ENCODE peak calls at places on chromosomes 13 and 19, in ten cellular contexts. Z is GM18507; H is stimulated activated CD4-positive, alpha-beta T cell treated with anti-CD3 and anti-CD28 coated beads, Interleukin-15, amount 100 ng/mL, for 24 hours; V is upper lobe of right lung; N is AG04450; J is activated naive CD8-positive, alpha-beta T cell treated with anti-CD3 and anti-CD28 coated beads, Interleukin-2, amount 50 U/mL, for 16 hours; C is GM23338; A is uterus; P is NCI-H2081; D is left colon. F is an unnamed sample.

GRCh38 chr13:30943881-30944280 is 11.4 kb downstream of the TEX26 start:
- DNase-seq in Z (no peak), H (no peak), V (no peak), N (no peak), J (no peak), C (no peak), A (no peak), P (no peak), D (no peak), F (no peak)

GRCh38 chr19:1397838-1398237 is 3.5 kb downstream of the GAMT start:
- DNase-seq in Z (no peak), H (no peak), V (no peak), N (no peak), J (no peak), C (no peak), A (no peak), P (no peak), D (no peak), F (no peak)

GRCh38 chr13:44932171-44932849 is 57.0 kb downstream of the NUFIP1 start:
- DNase-seq in Z (no peak), H (no peak), V (no peak), N (no peak), J (no peak), C (no peak), A (no peak), P (no peak), D (no peak), F (no peak)

GRCh38 chr13:27541386-27541785 is 78.9 kb downstream of the LNX2 start:
- DNase-seq in Z (no peak), H (no peak), V (no peak), N (no peak), J (no peak), C (no peak), A (no peak), P (no peak), D (no peak), F (no peak)

GRCh38 chr13:32017449-32017848 is 14.1 kb upstream of the FRY start:
- DNase-seq in Z (no peak), H (no peak), V (no peak), N (no peak), J (no peak), C (no peak), A (no peak), P (no peak), D (no peak), F (no peak)

GRCh38 chr13:43273362-43273761 is 250.0 kb downstream of the DNAJC15 start:
- DNase-seq in Z (no peak), H (no peak), V (no peak), N (no peak), J (no peak), C (no peak), A (no peak), P (peak), D (no peak), F (no peak)

GRCh38 chr19:45137179-45137761 is 23.5 kb downstream of the NKPD1 start:
- DNase-seq in Z (peak), H (no peak), V (no peak), N (no peak), J (no peak), C (no peak), A (no peak), P (peak), D (no peak), F (no peak)

GRCh38 chr19:12796146-12797071 is 5.1 kb downstream of the JUNB start:
- DNase-seq in Z (no peak), H (peak), V (peak), N (no peak), J (peak), C (peak), A (peak), P (peak), D (peak), F (no peak)

GRCh38 chr13:54029226-54029625 is 1000.6 kb downstream of the OLFM4 start:
- DNase-seq in Z (no peak), H (no peak), V (no peak), N (no peak), J (no peak), C (peak), A (no peak), P (no peak), D (no peak), F (no peak)

GRCh38 chr13:33497146-33497845 is 211.7 kb upstream of the STARD13 start:
- DNase-seq in Z (no peak), H (no peak), V (no peak), N (no peak), J (no peak), C (no peak), A (no peak), P (no peak), D (no peak), F (no peak)

GRCh38 chr19:23415561-23416191 is 20.4 kb upstream of the ZNF91 start:
- DNase-seq in Z (no peak), H (peak), V (peak), N (no peak), J (no peak), C (peak), A (no peak), P (no peak), D (peak), F (peak)

GRCh38 chr13:49292742-49293498 is 45.2 kb downstream of the CDADC1 start:
- DNase-seq in Z (no peak), H (peak), V (no peak), N (peak), J (no peak), C (no peak), A (no peak), P (peak), D (peak), F (peak)

GRCh38 chr13:99380921-99381645 is 73.9 kb upstream of the GPR183 start:
- DNase-seq in Z (no peak), H (peak), V (no peak), N (no peak), J (no peak), C (no peak), A (no peak), P (no peak), D (no peak), F (no peak)

F was measured in cerebellar nuclear complex.